ENCODE peak calls at places on chromosomes 5 and 9, in nine cellular contexts. B is NCI-H69; L is HFFc6; T is AG20443; S is effector CD8-positive, alpha-beta T cell; O is IMR-90; D is RWPE2; I is GM20000; Q is putamen. N is an unnamed sample.

GRCh38 chr5:19608434-19608833 is 379.6 kb downstream of the CDH18 start:
- DNase-seq in I (no peak), B (peak; percentile 69), O (no peak), T (no peak), S (no peak), D (no peak), L (no peak), Q (peak; percentile 7), N (no peak)

GRCh38 chr5:98519530-98519929 is 253.9 kb upstream of the RGMB start:
- DNase-seq in L (no peak), B (peak; percentile 22), O (no peak), S (no peak), T (no peak), I (no peak), Q (no peak), D (no peak), N (no peak)

GRCh38 chr5:129905467-129906176 is 1.4 kb downstream of the CHSY3 start:
- DNase-seq in L (no peak), T (peak; percentile 11), I (peak; percentile 24), B (peak; percentile 8), O (peak; percentile 3), Q (peak; percentile 29), D (peak; percentile 67), S (no peak), N (peak; percentile 18)

GRCh38 chr9:83675466-83675865 is 32.3 kb downstream of the UBQLN1 start:
- DNase-seq in I (no peak), L (no peak), D (no peak), S (no peak), T (no peak), O (no peak), B (no peak), Q (no peak), N (no peak)

GRCh38 chr5:601771-602465 is 10.2 kb upstream of the CEP72 start:
- DNase-seq in O (no peak), B (no peak), D (peak; percentile 55), L (no peak), I (no peak), Q (no peak), T (no peak), S (no peak), N (no peak)

GRCh38 chr5:109053995-109054417 is 306.3 kb downstream of the FER start:
- DNase-seq in O (peak; percentile 92), B (no peak), Q (no peak), L (peak; percentile 79), S (no peak), I (peak; percentile 2), T (peak; percentile 5), D (no peak), N (no peak)

GRCh38 chr5:72244862-72245371 is 75.1 kb downstream of the MRPS27 start:
- DNase-seq in D (no peak), S (no peak), O (peak; percentile 61), B (peak; percentile 87), L (peak; percentile 60), I (peak; percentile 16), Q (peak; percentile 76), T (peak; percentile 45), N (peak; percentile 25)

GRCh38 chr9:86783884-86784283 is 163.4 kb downstream of the GAS1 start:
- DNase-seq in O (peak; percentile 90), I (no peak), S (no peak), D (no peak), B (no peak), L (peak; percentile 13), T (peak; percentile 49), Q (no peak), N (no peak)

GRCh38 chr9:99103909-99104458 is 929 bp upstream of the TGFBR1 start:
- DNase-seq in I (peak; percentile 20), T (peak; percentile 71), B (no peak), L (peak; percentile 24), O (peak; percentile 61), Q (peak; percentile 49), S (no peak), D (no peak), N (peak; percentile 12)

GRCh38 chr5:115543931-115544370 is 624 bp downstream of the FEM1C start:
- DNase-seq in L (peak; percentile 32), D (no peak), I (peak; percentile 57), B (peak; percentile 84), T (peak; percentile 43), O (peak; percentile 53), S (peak; percentile 32), Q (peak; percentile 68), N (no peak)

GRCh38 chr9:115591584-115591984 is 473.6 kb upstream of the TNC start:
- DNase-seq in B (peak; percentile 93), O (peak; percentile 100), Q (peak; percentile 30), I (peak; percentile 8), S (no peak), T (peak; percentile 88), L (peak; percentile 99), D (peak; percentile 80), N (peak; percentile 90)

GRCh38 chr5:177362871-177363507 is 5.3 kb downstream of the RGS14 start:
- DNase-seq in D (peak; percentile 73), I (peak; percentile 90), S (peak; percentile 65), L (no peak), Q (no peak), B (peak; percentile 81), T (peak; percentile 87), O (no peak), N (peak; percentile 86)

GRCh38 chr5:134048864-134049263 is 44.1 kb upstream of the VDAC1 start:
- DNase-seq in Q (no peak), O (no peak), D (no peak), L (no peak), T (no peak), S (no peak), I (no peak), B (no peak), N (no peak)